ENCODE peak calls at places on chromosome 17, in six cellular contexts. One of them, this sample, is unnamed.

GRCh38 chr17:31835984-31836383 is 23.1 kb downstream of the COPRS start:
- DNase-seq in neural progenitor cell: no peak
- DNase-seq in nephron progenitor cell: no peak
- DNase-seq in ascending aorta: no peak
- DNase-seq in HL-60: no peak
- DNase-seq in pancreas: no peak
- DNase-seq in this sample: no peak

GRCh38 chr17:76969598-76970172 is 101.5 kb downstream of the MGAT5B start:
- DNase-seq in ascending aorta: no peak
- DNase-seq in HL-60: no peak
- DNase-seq in pancreas: no peak
- DNase-seq in neural progenitor cell: peak
- DNase-seq in nephron progenitor cell: peak
- DNase-seq in this sample: no peak

GRCh38 chr17:67800495-67800928 is 24.8 kb upstream of the BPTF start:
- DNase-seq in nephron progenitor cell: peak
- DNase-seq in neural progenitor cell: peak
- DNase-seq in pancreas: peak
- DNase-seq in ascending aorta: peak
- DNase-seq in HL-60: peak
- DNase-seq in this sample: peak

GRCh38 chr17:82495844-82496528 is 23.5 kb upstream of the FOXK2 start:
- DNase-seq in nephron progenitor cell: no peak
- DNase-seq in neural progenitor cell: no peak
- DNase-seq in pancreas: no peak
- DNase-seq in ascending aorta: no peak
- DNase-seq in HL-60: no peak
- DNase-seq in this sample: no peak

GRCh38 chr17:71600137-71600789 is 520.6 kb upstream of the SOX9 start:
- DNase-seq in neural progenitor cell: no peak
- DNase-seq in ascending aorta: no peak
- DNase-seq in nephron progenitor cell: no peak
- DNase-seq in pancreas: no peak
- DNase-seq in HL-60: no peak
- DNase-seq in this sample: no peak

GRCh38 chr17:73231363-73231762 is 30.3 kb downstream of the CPSF4L start:
- DNase-seq in neural progenitor cell: no peak
- DNase-seq in ascending aorta: no peak
- DNase-seq in HL-60: no peak
- DNase-seq in pancreas: no peak
- DNase-seq in nephron progenitor cell: peak
- DNase-seq in this sample: peak

GRCh38 chr17:2931426-2931825 is 132.0 kb downstream of the OR1D5 start:
- DNase-seq in neural progenitor cell: peak
- DNase-seq in nephron progenitor cell: no peak
- DNase-seq in ascending aorta: no peak
- DNase-seq in HL-60: no peak
- DNase-seq in pancreas: no peak
- DNase-seq in this sample: no peak

GRCh38 chr17:14448816-14449215 is 147.9 kb downstream of the HS3ST3B1 start:
- DNase-seq in neural progenitor cell: no peak
- DNase-seq in pancreas: no peak
- DNase-seq in nephron progenitor cell: no peak
- DNase-seq in HL-60: no peak
- DNase-seq in ascending aorta: no peak
- DNase-seq in this sample: no peak

GRCh38 chr17:76238847-76239537 is 1.3 kb downstream of the RNF157 start:
- DNase-seq in ascending aorta: no peak
- DNase-seq in HL-60: no peak
- DNase-seq in nephron progenitor cell: no peak
- DNase-seq in neural progenitor cell: no peak
- DNase-seq in pancreas: no peak
- DNase-seq in this sample: no peak

GRCh38 chr17:40553694-40554534 is 11.4 kb downstream of the CCR7 start:
- DNase-seq in pancreas: peak
- DNase-seq in ascending aorta: no peak
- DNase-seq in neural progenitor cell: no peak
- DNase-seq in nephron progenitor cell: no peak
- DNase-seq in HL-60: no peak
- DNase-seq in this sample: no peak

GRCh38 chr17:4607773-4608187 is 23.5 kb downstream of the SMTNL2 start:
- DNase-seq in ascending aorta: no peak
- DNase-seq in neural progenitor cell: no peak
- DNase-seq in nephron progenitor cell: no peak
- DNase-seq in HL-60: peak
- DNase-seq in pancreas: peak
- DNase-seq in this sample: no peak

GRCh38 chr17:5488752-5489151 is 2.4 kb downstream of the MIS12 start:
- DNase-seq in nephron progenitor cell: no peak
- DNase-seq in HL-60: no peak
- DNase-seq in pancreas: no peak
- DNase-seq in neural progenitor cell: no peak
- DNase-seq in ascending aorta: no peak
- DNase-seq in this sample: no peak

GRCh38 chr17:63537001-63537400 is 13.3 kb upstream of the DCAF7 start:
- DNase-seq in HL-60: no peak
- DNase-seq in neural progenitor cell: no peak
- DNase-seq in pancreas: no peak
- DNase-seq in ascending aorta: no peak
- DNase-seq in nephron progenitor cell: no peak
- DNase-seq in this sample: no peak

GRCh38 chr17:76584427-76585047 is 1.1 kb downstream of the ST6GALNAC2 start:
- DNase-seq in pancreas: no peak
- DNase-seq in HL-60: no peak
- DNase-seq in ascending aorta: no peak
- DNase-seq in nephron progenitor cell: peak
- DNase-seq in neural progenitor cell: peak
- DNase-seq in this sample: peak

GRCh38 chr17:17900615-17901520 is 64.1 kb upstream of the SREBF1 start:
- DNase-seq in nephron progenitor cell: no peak
- DNase-seq in pancreas: peak
- DNase-seq in neural progenitor cell: no peak
- DNase-seq in HL-60: no peak
- DNase-seq in ascending aorta: peak
- DNase-seq in this sample: no peak

GRCh38 chr17:64118452-64118979 is 11.4 kb downstream of the ERN1 start:
- DNase-seq in neural progenitor cell: no peak
- DNase-seq in nephron progenitor cell: no peak
- DNase-seq in pancreas: peak
- DNase-seq in HL-60: peak
- DNase-seq in ascending aorta: peak
- DNase-seq in this sample: no peak

GRCh38 chr17:71966459-71967313 is 154.1 kb upstream of the SOX9 start:
- DNase-seq in ascending aorta: no peak
- DNase-seq in neural progenitor cell: no peak
- DNase-seq in pancreas: no peak
- DNase-seq in HL-60: no peak
- DNase-seq in nephron progenitor cell: no peak
- DNase-seq in this sample: no peak

GRCh38 chr17:68035523-68036303 is at the start of gene KPNA2:
- DNase-seq in ascending aorta: peak
- DNase-seq in HL-60: peak
- DNase-seq in pancreas: peak
- DNase-seq in neural progenitor cell: peak
- DNase-seq in nephron progenitor cell: peak
- DNase-seq in this sample: peak

GRCh38 chr17:71464241-71464640 is 656.6 kb upstream of the SOX9 start:
- DNase-seq in ascending aorta: no peak
- DNase-seq in pancreas: no peak
- DNase-seq in HL-60: no peak
- DNase-seq in neural progenitor cell: no peak
- DNase-seq in nephron progenitor cell: no peak
- DNase-seq in this sample: no peak

GRCh38 chr17:8905256-8905778 is 37.8 kb upstream of the PIK3R6 start:
- DNase-seq in ascending aorta: no peak
- DNase-seq in HL-60: no peak
- DNase-seq in pancreas: peak
- DNase-seq in nephron progenitor cell: no peak
- DNase-seq in neural progenitor cell: no peak
- DNase-seq in this sample: no peak

GRCh38 chr17:8963665-8964258 is 1.7 kb downstream of the PIK3R5 start:
- DNase-seq in HL-60: no peak
- DNase-seq in pancreas: no peak
- DNase-seq in nephron progenitor cell: no peak
- DNase-seq in neural progenitor cell: peak
- DNase-seq in ascending aorta: no peak
- DNase-seq in this sample: no peak

GRCh38 chr17:59725691-59726090 is 18.2 kb downstream of the VMP1 start:
- DNase-seq in pancreas: no peak
- DNase-seq in HL-60: peak
- DNase-seq in neural progenitor cell: no peak
- DNase-seq in nephron progenitor cell: no peak
- DNase-seq in ascending aorta: no peak
- DNase-seq in this sample: no peak

GRCh38 chr17:49901460-49902331 is 53.8 kb upstream of the TAC4 start:
- DNase-seq in ascending aorta: no peak
- DNase-seq in pancreas: no peak
- DNase-seq in HL-60: no peak
- DNase-seq in neural progenitor cell: peak
- DNase-seq in nephron progenitor cell: peak
- DNase-seq in this sample: no peak

GRCh38 chr17:58338907-58339774 is 10.5 kb upstream of the TSPOAP1 start:
- DNase-seq in nephron progenitor cell: peak
- DNase-seq in neural progenitor cell: peak
- DNase-seq in HL-60: peak
- DNase-seq in pancreas: no peak
- DNase-seq in ascending aorta: peak
- DNase-seq in this sample: peak

GRCh38 chr17:79808763-79809529 is 12.1 kb upstream of the CBX8 start:
- DNase-seq in pancreas: no peak
- DNase-seq in ascending aorta: no peak
- DNase-seq in HL-60: no peak
- DNase-seq in nephron progenitor cell: no peak
- DNase-seq in neural progenitor cell: peak
- DNase-seq in this sample: peak
- TF ChIP-seq CTCF in pancreas: peak
- TF ChIP-seq CTCF in ascending aorta: no peak
- TF ChIP-seq CTCF in HL-60: peak
- TF ChIP-seq CTCF in nephron progenitor cell: peak
- TF ChIP-seq CTCF in neural progenitor cell: peak
- TF ChIP-seq CTCF in this sample: peak

GRCh38 chr17:28491860-28492259 is 14.3 kb upstream of the FOXN1 start:
- DNase-seq in nephron progenitor cell: no peak
- DNase-seq in HL-60: no peak
- DNase-seq in ascending aorta: no peak
- DNase-seq in neural progenitor cell: no peak
- DNase-seq in pancreas: no peak
- DNase-seq in this sample: no peak

GRCh38 chr17:28491286-28491685 is 14.9 kb upstream of the FOXN1 start:
- DNase-seq in pancreas: no peak
- DNase-seq in neural progenitor cell: no peak
- DNase-seq in ascending aorta: no peak
- DNase-seq in nephron progenitor cell: no peak
- DNase-seq in HL-60: no peak
- DNase-seq in this sample: no peak

GRCh38 chr17:28493467-28493866 is 12.7 kb upstream of the FOXN1 start:
- DNase-seq in HL-60: no peak
- DNase-seq in ascending aorta: no peak
- DNase-seq in nephron progenitor cell: peak
- DNase-seq in pancreas: no peak
- DNase-seq in neural progenitor cell: no peak
- DNase-seq in this sample: no peak

GRCh38 chr17:28494445-28495188 is 11.5 kb upstream of the FOXN1 start:
- DNase-seq in nephron progenitor cell: peak
- DNase-seq in neural progenitor cell: peak
- DNase-seq in ascending aorta: no peak
- DNase-seq in HL-60: peak
- DNase-seq in pancreas: peak
- DNase-seq in this sample: peak

GRCh38 chr17:28492352-28493310 is 13.5 kb upstream of the FOXN1 start:
- DNase-seq in neural progenitor cell: no peak
- DNase-seq in nephron progenitor cell: no peak
- DNase-seq in ascending aorta: no peak
- DNase-seq in pancreas: no peak
- DNase-seq in HL-60: no peak
- DNase-seq in this sample: no peak
- TF ChIP-seq CTCF in neural progenitor cell: no peak
- TF ChIP-seq CTCF in nephron progenitor cell: no peak
- TF ChIP-seq CTCF in ascending aorta: no peak
- TF ChIP-seq CTCF in pancreas: no peak
- TF ChIP-seq CTCF in HL-60: no peak
- TF ChIP-seq CTCF in this sample: no peak

GRCh38 chr17:34579017-34579946 is at the start of gene TMEM132E:
- DNase-seq in neural progenitor cell: peak
- DNase-seq in nephron progenitor cell: peak
- DNase-seq in HL-60: no peak
- DNase-seq in ascending aorta: no peak
- DNase-seq in pancreas: peak
- DNase-seq in this sample: peak
- TF ChIP-seq CTCF in neural progenitor cell: peak
- TF ChIP-seq CTCF in nephron progenitor cell: no peak
- TF ChIP-seq CTCF in HL-60: no peak
- TF ChIP-seq CTCF in ascending aorta: no peak
- TF ChIP-seq CTCF in pancreas: no peak
- TF ChIP-seq CTCF in this sample: no peak

DNA sequence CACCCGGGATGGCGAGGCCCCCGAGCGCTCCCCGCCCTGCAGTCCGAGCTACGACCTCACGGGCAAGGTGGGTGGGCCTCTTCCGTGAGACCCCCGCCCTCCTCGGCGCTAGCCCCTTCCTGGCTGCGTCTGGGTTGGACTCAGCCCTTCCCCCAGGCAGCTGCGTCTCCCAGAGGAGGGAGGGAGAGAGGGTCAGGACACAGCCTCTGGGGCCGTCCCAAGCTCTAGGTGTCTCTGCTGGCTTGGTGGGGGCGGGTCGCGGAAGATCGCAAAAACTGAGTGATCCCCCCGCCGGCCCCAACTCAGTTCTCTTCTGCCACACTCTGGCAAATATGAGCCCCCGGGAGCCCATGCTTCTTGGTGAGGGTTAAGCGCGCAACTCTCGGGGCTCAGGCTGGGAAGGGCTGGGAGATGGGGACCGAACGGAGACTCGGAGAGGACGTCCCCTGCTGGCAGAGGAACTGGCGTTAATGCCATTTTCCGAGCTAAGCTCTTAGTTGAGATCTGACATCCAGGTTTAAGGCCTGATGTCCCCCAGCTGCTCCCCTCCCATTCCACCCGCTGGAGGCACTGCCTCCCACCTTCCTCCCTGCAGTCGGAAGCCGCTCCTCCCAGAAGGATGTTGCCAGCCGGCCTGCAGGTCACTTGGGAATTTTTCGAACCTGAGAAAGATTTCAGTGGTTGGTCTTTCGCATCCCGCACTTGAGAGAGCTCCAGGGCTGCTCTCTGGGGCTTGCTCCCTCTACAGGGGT is 419 bp downstream of the RAB37 start:
- DNase-seq in nephron progenitor cell: peak
- DNase-seq in ascending aorta: no peak
- DNase-seq in neural progenitor cell: peak
- DNase-seq in pancreas: peak
- DNase-seq in HL-60: no peak
- DNase-seq in this sample: peak
- TF ChIP-seq CTCF in nephron progenitor cell: peak
- TF ChIP-seq CTCF in ascending aorta: peak
- TF ChIP-seq CTCF in neural progenitor cell: peak
- TF ChIP-seq CTCF in pancreas: no peak
- TF ChIP-seq CTCF in HL-60: peak
- TF ChIP-seq CTCF in this sample: peak

DNA sequence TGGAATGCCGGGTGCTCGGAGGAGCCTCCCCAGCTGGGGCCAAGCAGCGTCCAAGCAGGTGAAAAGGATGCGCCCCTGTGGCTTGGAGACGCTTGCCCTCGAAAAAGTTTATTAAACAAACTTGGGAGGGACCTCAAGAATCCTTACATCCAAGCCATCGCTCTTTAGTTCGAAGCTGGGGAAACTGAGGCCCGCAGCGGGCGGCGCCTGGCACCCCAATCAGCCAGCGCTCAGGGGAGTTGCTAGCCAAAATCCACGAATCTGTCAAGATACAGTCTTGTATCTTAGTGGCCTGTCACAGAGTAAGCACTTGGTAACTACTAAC is 553 bp upstream of the B9D1 start:
- DNase-seq in nephron progenitor cell: no peak
- DNase-seq in pancreas: no peak
- DNase-seq in ascending aorta: no peak
- DNase-seq in HL-60: no peak
- DNase-seq in neural progenitor cell: no peak
- DNase-seq in this sample: no peak
- TF ChIP-seq CTCF in nephron progenitor cell: no peak
- TF ChIP-seq CTCF in pancreas: no peak
- TF ChIP-seq CTCF in ascending aorta: no peak
- TF ChIP-seq CTCF in HL-60: no peak
- TF ChIP-seq CTCF in neural progenitor cell: no peak
- TF ChIP-seq CTCF in this sample: no peak